ENCODE peak calls at places on chromosomes 5 and 9, in seven cellular contexts. One of them, this sample, is unnamed. For H3K4me1, the result is how much of the 10 kb centered on the place peaks cover.

GRCh38 chr5:173547579-173547978 is 68.9 kb downstream of the BOD1 start:
- DNase-seq in astrocyte: peak
- DNase-seq in body of pancreas: no peak
- DNase-seq in HCT116: no peak
- DNase-seq in thoracic aorta: no peak
- DNase-seq in stomach: no peak
- DNase-seq in Panc1: no peak
- DNase-seq in this sample: no peak

GRCh38 chr9:21754741-21755140 is 47.7 kb upstream of the MTAP start:
- DNase-seq in HCT116: no peak
- DNase-seq in astrocyte: no peak
- DNase-seq in body of pancreas: no peak
- DNase-seq in thoracic aorta: no peak
- DNase-seq in stomach: no peak
- DNase-seq in Panc1: no peak
- DNase-seq in this sample: no peak

GRCh38 chr9:83047839-83048775 is 14.8 kb downstream of the RASEF start:
- DNase-seq in body of pancreas: peak
- DNase-seq in astrocyte: peak
- DNase-seq in HCT116: no peak
- DNase-seq in Panc1: no peak
- DNase-seq in thoracic aorta: no peak
- DNase-seq in stomach: peak
- DNase-seq in this sample: no peak

GRCh38 chr5:33205727-33206410 is 234.9 kb upstream of the TARS1 start:
- DNase-seq in Panc1: no peak
- DNase-seq in body of pancreas: no peak
- DNase-seq in stomach: no peak
- DNase-seq in HCT116: no peak
- DNase-seq in thoracic aorta: no peak
- DNase-seq in astrocyte: no peak
- DNase-seq in this sample: no peak

GRCh38 chr5:112551437-112552018 is 132.5 kb upstream of the EPB41L4A start:
- DNase-seq in Panc1: peak
- DNase-seq in body of pancreas: peak
- DNase-seq in astrocyte: peak
- DNase-seq in HCT116: peak
- DNase-seq in stomach: no peak
- DNase-seq in thoracic aorta: no peak
- DNase-seq in this sample: no peak

GRCh38 chr5:133846478-133847226 is 121.8 kb downstream of the C5orf15 start:
- DNase-seq in HCT116: no peak
- DNase-seq in thoracic aorta: no peak
- DNase-seq in stomach: no peak
- DNase-seq in Panc1: no peak
- DNase-seq in body of pancreas: no peak
- DNase-seq in astrocyte: no peak
- DNase-seq in this sample: no peak

GRCh38 chr5:153617190-153617589 is 126.7 kb downstream of the GRIA1 start:
- DNase-seq in Panc1: no peak
- DNase-seq in stomach: no peak
- DNase-seq in thoracic aorta: no peak
- DNase-seq in HCT116: no peak
- DNase-seq in astrocyte: peak
- DNase-seq in body of pancreas: no peak
- DNase-seq in this sample: no peak

GRCh38 chr5:102554728-102555127 is 55.9 kb upstream of the SLCO6A1 start:
- DNase-seq in body of pancreas: no peak
- DNase-seq in HCT116: peak
- DNase-seq in stomach: no peak
- DNase-seq in Panc1: no peak
- DNase-seq in astrocyte: no peak
- DNase-seq in thoracic aorta: no peak
- DNase-seq in this sample: no peak

GRCh38 chr9:34377402-34377741 is 674 bp upstream of the MYORG start:
- DNase-seq in thoracic aorta: no peak
- DNase-seq in Panc1: no peak
- DNase-seq in HCT116: no peak
- DNase-seq in body of pancreas: peak
- DNase-seq in astrocyte: no peak
- DNase-seq in stomach: no peak
- DNase-seq in this sample: no peak

GRCh38 chr5:95644351-95645042 is 2.1 kb upstream of the RFESD start:
- DNase-seq in body of pancreas: peak
- DNase-seq in stomach: peak
- DNase-seq in thoracic aorta: no peak
- DNase-seq in astrocyte: peak
- DNase-seq in Panc1: no peak
- DNase-seq in HCT116: peak
- DNase-seq in this sample: no peak

GRCh38 chr5:39461007-39461682 is 36.4 kb upstream of the DAB2 start:
- DNase-seq in body of pancreas: no peak
- DNase-seq in Panc1: no peak
- DNase-seq in thoracic aorta: no peak
- DNase-seq in HCT116: no peak
- DNase-seq in astrocyte: no peak
- DNase-seq in stomach: peak
- DNase-seq in this sample: no peak

GRCh38 chr9:125428060-125428481 is 166.4 kb downstream of the GAPVD1 start:
- DNase-seq in body of pancreas: no peak
- DNase-seq in Panc1: peak
- DNase-seq in thoracic aorta: no peak
- DNase-seq in astrocyte: no peak
- DNase-seq in stomach: peak
- DNase-seq in HCT116: peak
- DNase-seq in this sample: no peak

GRCh38 chr5:168947212-168947868 is 353.6 kb downstream of the SLIT3 start:
- DNase-seq in Panc1: peak
- DNase-seq in thoracic aorta: no peak
- DNase-seq in body of pancreas: peak
- DNase-seq in astrocyte: no peak
- DNase-seq in HCT116: no peak
- DNase-seq in stomach: peak
- DNase-seq in this sample: no peak

GRCh38 chr5:170863646-170864045 is 1.8 kb downstream of the RANBP17 start:
- DNase-seq in astrocyte: peak
- DNase-seq in stomach: no peak
- DNase-seq in Panc1: no peak
- DNase-seq in body of pancreas: no peak
- DNase-seq in thoracic aorta: no peak
- DNase-seq in HCT116: no peak
- DNase-seq in this sample: no peak

GRCh38 chr5:19531374-19531952 is 456.5 kb downstream of the CDH18 start:
- DNase-seq in Panc1: peak
- DNase-seq in HCT116: no peak
- DNase-seq in stomach: no peak
- DNase-seq in body of pancreas: no peak
- DNase-seq in astrocyte: peak
- DNase-seq in thoracic aorta: no peak
- DNase-seq in this sample: peak
- H3K27ac ChIP-seq in Panc1: no peak
- H3K27ac ChIP-seq in HCT116: no peak
- H3K27ac ChIP-seq in stomach: no peak
- H3K27ac ChIP-seq in body of pancreas: no peak
- H3K27ac ChIP-seq in astrocyte: no peak
- H3K27ac ChIP-seq in thoracic aorta: no peak
- H3K27ac ChIP-seq in this sample: peak

DNA sequence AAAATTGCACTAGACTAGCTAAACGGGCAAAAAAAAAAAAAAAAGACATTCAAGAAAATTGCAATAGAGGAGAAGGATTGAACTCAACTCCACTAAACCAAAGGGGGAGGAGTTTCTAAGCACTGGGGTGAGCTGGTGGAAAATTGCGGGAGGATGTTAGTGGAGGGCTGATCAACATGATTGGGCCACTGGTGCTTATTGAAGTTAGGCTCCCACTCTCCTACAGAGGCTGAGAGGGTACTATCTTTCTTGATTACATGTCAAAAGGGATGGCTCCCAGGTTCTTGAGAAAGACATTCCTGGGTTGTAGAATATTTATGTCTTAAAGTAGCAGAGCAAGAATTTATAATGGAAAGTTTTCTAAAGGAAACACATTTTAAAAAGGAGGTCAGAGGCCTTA is 38.0 kb downstream of the CAMK4 start:
- DNase-seq in HCT116: no peak
- DNase-seq in thoracic aorta: no peak
- DNase-seq in Panc1: no peak
- DNase-seq in body of pancreas: no peak
- DNase-seq in stomach: no peak
- DNase-seq in astrocyte: no peak
- DNase-seq in this sample: no peak
- H3K4me1 ChIP-seq in HCT116: under half
- H3K4me1 ChIP-seq in thoracic aorta: under half
- H3K4me1 ChIP-seq in Panc1: under half
- H3K4me1 ChIP-seq in body of pancreas: under half
- H3K4me1 ChIP-seq in stomach: under half
- H3K4me1 ChIP-seq in astrocyte: under half
- H3K4me1 ChIP-seq in this sample: under half

GRCh38 chr9:94922098-94922607 is 195.7 kb downstream of the AOPEP start:
- DNase-seq in HCT116: no peak
- DNase-seq in body of pancreas: peak
- DNase-seq in stomach: no peak
- DNase-seq in Panc1: no peak
- DNase-seq in astrocyte: peak
- DNase-seq in thoracic aorta: peak
- DNase-seq in this sample: no peak
- H3K27ac ChIP-seq in HCT116: peak
- H3K27ac ChIP-seq in body of pancreas: peak
- H3K27ac ChIP-seq in stomach: peak
- H3K27ac ChIP-seq in Panc1: peak
- H3K27ac ChIP-seq in astrocyte: peak
- H3K27ac ChIP-seq in thoracic aorta: peak
- H3K27ac ChIP-seq in this sample: peak

DNA sequence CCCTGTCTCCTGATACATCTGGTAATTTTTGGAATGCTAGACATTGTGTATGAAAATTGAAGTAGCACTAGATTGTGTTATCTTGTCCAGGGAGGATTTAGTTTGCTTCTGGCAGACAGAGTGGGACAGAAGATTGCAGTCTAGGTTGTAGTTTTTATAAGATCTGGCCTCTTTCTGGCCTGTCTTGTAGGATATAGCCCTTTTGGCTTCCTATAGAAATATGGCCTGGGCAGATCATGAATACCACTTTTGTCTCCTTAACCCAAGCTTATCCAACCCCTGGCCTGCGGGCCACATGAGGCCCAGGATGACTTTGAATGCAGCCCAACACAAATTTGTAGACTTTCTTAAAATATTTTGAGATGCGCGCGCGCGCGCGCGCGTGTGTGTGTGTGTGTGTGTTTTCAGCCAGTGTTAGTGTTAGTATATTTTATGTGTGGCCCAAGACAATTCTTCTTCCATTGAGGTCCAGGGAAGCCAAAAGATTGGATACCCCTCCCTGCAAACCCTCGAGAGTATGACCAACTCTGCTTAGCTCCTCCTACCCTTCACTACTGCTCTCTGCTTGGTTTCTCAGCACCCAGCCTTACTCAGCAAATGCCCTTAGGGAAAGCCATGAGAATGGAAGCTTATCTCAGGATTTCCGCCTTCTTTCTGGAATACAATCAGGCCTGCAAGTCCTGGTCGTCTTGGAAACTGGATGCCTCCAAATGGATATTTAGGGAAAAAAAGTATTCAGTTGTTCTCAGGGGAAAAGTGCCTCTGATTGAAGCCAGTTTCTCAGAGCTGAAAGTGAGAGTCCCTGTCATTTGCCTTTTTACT is 26.6 kb downstream of the ANKRD33B start:
- DNase-seq in thoracic aorta: no peak
- DNase-seq in stomach: no peak
- DNase-seq in body of pancreas: no peak
- DNase-seq in Panc1: no peak
- DNase-seq in HCT116: no peak
- DNase-seq in astrocyte: peak
- DNase-seq in this sample: peak
- H3K4me1 ChIP-seq in thoracic aorta: under half
- H3K4me1 ChIP-seq in stomach: under half
- H3K4me1 ChIP-seq in body of pancreas: under half
- H3K4me1 ChIP-seq in Panc1: half or more
- H3K4me1 ChIP-seq in HCT116: half or more
- H3K4me1 ChIP-seq in astrocyte: under half
- H3K4me1 ChIP-seq in this sample: under half

GRCh38 chr9:133980864-133981588 is 11.1 kb downstream of the VAV2 start:
- DNase-seq in thoracic aorta: no peak
- DNase-seq in body of pancreas: no peak
- DNase-seq in stomach: no peak
- DNase-seq in astrocyte: no peak
- DNase-seq in HCT116: no peak
- DNase-seq in Panc1: no peak
- DNase-seq in this sample: no peak

GRCh38 chr9:133978226-133979123 is 13.6 kb downstream of the VAV2 start:
- DNase-seq in Panc1: no peak
- DNase-seq in astrocyte: no peak
- DNase-seq in stomach: no peak
- DNase-seq in thoracic aorta: no peak
- DNase-seq in body of pancreas: peak
- DNase-seq in HCT116: no peak
- DNase-seq in this sample: no peak

GRCh38 chr9:133977421-133978201 is 14.5 kb downstream of the VAV2 start:
- DNase-seq in stomach: no peak
- DNase-seq in HCT116: no peak
- DNase-seq in body of pancreas: peak
- DNase-seq in Panc1: no peak
- DNase-seq in thoracic aorta: no peak
- DNase-seq in astrocyte: no peak
- DNase-seq in this sample: no peak

GRCh38 chr9:133979921-133980863 is 11.9 kb downstream of the VAV2 start:
- DNase-seq in Panc1: no peak
- DNase-seq in astrocyte: no peak
- DNase-seq in stomach: no peak
- DNase-seq in thoracic aorta: no peak
- DNase-seq in body of pancreas: peak
- DNase-seq in HCT116: no peak
- DNase-seq in this sample: no peak

DNA sequence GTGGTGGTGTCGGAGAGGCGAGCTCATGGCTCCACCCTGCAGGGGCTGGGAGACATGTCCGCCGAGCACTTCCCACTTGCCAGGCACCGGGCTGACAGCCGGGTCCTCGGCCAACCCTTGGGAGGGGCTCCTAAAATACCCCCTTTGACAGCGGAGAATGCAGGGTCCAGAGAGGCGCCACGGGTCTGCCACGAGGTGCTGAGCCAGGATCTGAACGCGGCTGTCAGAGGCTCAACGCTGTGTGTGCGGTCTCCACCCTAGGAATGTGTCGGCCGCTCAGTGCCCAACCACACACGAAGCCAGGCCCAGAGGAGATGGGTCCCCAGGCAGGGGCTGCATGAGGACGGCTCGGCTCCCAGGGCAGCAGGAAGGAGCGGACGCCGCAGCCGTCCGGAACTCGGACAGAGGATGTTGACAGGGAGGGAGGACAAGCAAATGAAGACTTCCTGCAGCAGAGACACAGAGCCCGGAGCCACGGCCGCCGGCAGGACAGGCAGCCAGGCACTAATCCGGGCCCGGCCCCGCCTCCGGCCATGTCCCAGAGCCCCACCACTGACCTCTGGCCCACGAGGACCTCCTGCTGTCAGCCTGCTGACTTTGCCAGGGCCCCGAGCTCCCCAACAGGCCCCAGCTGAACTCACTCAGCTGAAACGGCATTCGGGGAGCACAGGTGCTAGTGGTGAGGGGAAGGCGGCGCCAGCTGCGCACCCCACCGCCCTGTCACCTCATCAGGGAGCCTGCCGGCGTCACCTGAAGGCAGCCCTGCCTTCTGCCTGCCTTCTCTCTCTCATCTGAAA is 12.8 kb downstream of the VAV2 start:
- DNase-seq in body of pancreas: no peak
- DNase-seq in Panc1: no peak
- DNase-seq in astrocyte: peak
- DNase-seq in HCT116: no peak
- DNase-seq in thoracic aorta: no peak
- DNase-seq in stomach: no peak
- DNase-seq in this sample: no peak
- H3K27ac ChIP-seq in body of pancreas: peak
- H3K27ac ChIP-seq in Panc1: no peak
- H3K27ac ChIP-seq in astrocyte: no peak
- H3K27ac ChIP-seq in HCT116: no peak
- H3K27ac ChIP-seq in thoracic aorta: no peak
- H3K27ac ChIP-seq in stomach: peak
- H3K27ac ChIP-seq in this sample: no peak

This sample was measured in keratinocyte.